ENCODE peak calls at places on chromosomes 16 and 17, in seven cellular contexts. G is activated naive CD4-positive, alpha-beta T cell treated with anti-CD3 and anti-CD28 coated beads, Interleukin-2, amount 50 U/mL, for 16 hours; M is HFFc6; K is stimulated activated CD8-positive, alpha-beta memory T cell treated with anti-CD3 and anti-CD28 coated beads, Interleukin-12 subunit alpha, Interleukin-12 subunit beta, amount 100 ng/mL, for 4 hours; X is C1 segment of cervical spinal cord; R is lung microvascular endothelial cell; V is stimulated activated CD4-positive, alpha-beta T cell treated with anti-CD3 and anti-CD28 coated beads, Interleukin-2, amount 100 ng/mL, for 48 hours. D is an unnamed sample.

GRCh38 chr17:3827124-3827773 is 18.8 kb downstream of the NCBP3 start:
- DNase-seq in G (peak), M (peak), K (peak), X (peak), R (peak), V (peak), D (peak)

GRCh38 chr17:56795510-56795909 is 38.2 kb downstream of the C17orf67 start:
- DNase-seq in G (no peak), M (no peak), K (no peak), X (no peak), R (no peak), V (no peak), D (no peak)

GRCh38 chr17:17051791-17052461 is 9.7 kb downstream of the MPRIP start:
- DNase-seq in G (no peak), M (no peak), K (no peak), X (no peak), R (no peak), V (no peak), D (no peak)

GRCh38 chr16:57045694-57046381 is 46.5 kb upstream of the CPNE2 start:
- DNase-seq in G (peak), M (peak), K (peak), X (peak), R (peak), V (no peak), D (peak)

GRCh38 chr17:13864551-13864950 is 204.8 kb upstream of the COX10 start:
- DNase-seq in G (no peak), M (peak), K (no peak), X (no peak), R (no peak), V (no peak), D (no peak)

GRCh38 chr17:32491371-32492280 is 4.8 kb downstream of the CDK5R1 start:
- DNase-seq in G (peak), M (no peak), K (no peak), X (no peak), R (no peak), V (no peak), D (no peak)

GRCh38 chr17:31549121-31549524 is 157.6 kb downstream of the RAB11FIP4 start:
- DNase-seq in G (no peak), M (no peak), K (no peak), X (peak), R (no peak), V (no peak), D (no peak)

GRCh38 chr17:6070895-6071511 is 824 bp downstream of the WSCD1 start:
- DNase-seq in G (no peak), M (no peak), K (no peak), X (no peak), R (peak), V (no peak), D (no peak)

GRCh38 chr17:77899494-77899893 is 59.0 kb upstream of the TNRC6C start:
- DNase-seq in G (no peak), M (no peak), K (no peak), X (no peak), R (no peak), V (no peak), D (no peak)

GRCh38 chr17:73831699-73832098 is 187.5 kb upstream of the SDK2 start:
- DNase-seq in G (no peak), M (no peak), K (no peak), X (no peak), R (no peak), V (no peak), D (no peak)

GRCh38 chr17:21452377-21453143 is 76.4 kb downstream of the KCNJ12 start:
- DNase-seq in G (peak), M (peak), K (no peak), X (peak), R (peak), V (peak), D (peak)

GRCh38 chr16:85449195-85449884 is 163.8 kb upstream of the GSE1 start:
- DNase-seq in G (no peak), M (no peak), K (no peak), X (no peak), R (no peak), V (no peak), D (no peak)

GRCh38 chr16:81639348-81639747 is 139.7 kb upstream of the PLCG2 start:
- DNase-seq in G (no peak), M (no peak), K (no peak), X (no peak), R (no peak), V (no peak), D (no peak)

GRCh38 chr17:43578699-43579569 is 32.8 kb upstream of the ETV4 start:
- DNase-seq in G (peak), M (peak), K (peak), X (no peak), R (peak), V (no peak), D (no peak)

GRCh38 chr17:54626146-54626703 is 274.4 kb upstream of the TOM1L1 start:
- DNase-seq in G (no peak), M (no peak), K (no peak), X (no peak), R (no peak), V (no peak), D (no peak)

GRCh38 chr17:50843150-50843905 is 7.9 kb downstream of the WFIKKN2 start:
- DNase-seq in G (no peak), M (no peak), K (no peak), X (no peak), R (no peak), V (no peak), D (no peak)

GRCh38 chr16:11914759-11915643 is 755 bp downstream of the GSPT1 start:
- DNase-seq in G (peak), M (peak), K (peak), X (peak), R (peak), V (peak), D (no peak)

GRCh38 chr17:43106552-43106951 is 18.6 kb downstream of the BRCA1 start:
- DNase-seq in G (no peak), M (no peak), K (no peak), X (no peak), R (no peak), V (no peak), D (no peak)

GRCh38 chr16:8925455-8925854 is 38.3 kb downstream of the USP7 start:
- DNase-seq in G (no peak), M (no peak), K (no peak), X (no peak), R (no peak), V (no peak), D (no peak)

GRCh38 chr17:69654981-69655581 is 240.6 kb downstream of the MAP2K6 start:
- DNase-seq in G (no peak), M (peak), K (no peak), X (no peak), R (peak), V (no peak), D (peak)

GRCh38 chr16:56281256-56281805 is 90.0 kb downstream of the GNAO1 start:
- DNase-seq in G (no peak), M (no peak), K (no peak), X (no peak), R (no peak), V (no peak), D (no peak)

GRCh38 chr16:69307091-69307490 is 4.1 kb upstream of the VPS4A start:
- DNase-seq in G (no peak), M (no peak), K (no peak), X (no peak), R (no peak), V (no peak), D (no peak)

GRCh38 chr17:49076575-49077384 is 55.8 kb upstream of the B4GALNT2 start:
- DNase-seq in G (no peak), M (peak), K (no peak), X (no peak), R (peak), V (no peak), D (no peak)

GRCh38 chr16:24102120-24102740 is 153.9 kb upstream of the CACNG3 start:
- DNase-seq in G (no peak), M (no peak), K (no peak), X (no peak), R (no peak), V (no peak), D (no peak)

GRCh38 chr16:63372283-63372682 is 1336.0 kb upstream of the CDH8 start:
- DNase-seq in G (no peak), M (no peak), K (no peak), X (no peak), R (no peak), V (no peak), D (no peak)

GRCh38 chr16:2028620-2029220 is 2.0 kb downstream of the NHERF2 start:
- DNase-seq in G (no peak), M (no peak), K (no peak), X (no peak), R (no peak), V (no peak), D (no peak)

GRCh38 chr17:36899250-36900129 is 37.8 kb upstream of the LHX1 start:
- DNase-seq in G (no peak), M (no peak), K (no peak), X (no peak), R (no peak), V (no peak), D (no peak)

GRCh38 chr17:20989991-20990855 is 52.6 kb downstream of the USP22 start:
- DNase-seq in G (no peak), M (no peak), K (no peak), X (no peak), R (no peak), V (no peak), D (no peak)

GRCh38 chr17:46262271-46262670 is 32.7 kb upstream of the LRRC37A start:
- DNase-seq in G (no peak), M (no peak), K (no peak), X (no peak), R (peak), V (no peak), D (no peak)

GRCh38 chr16:56848955-56849689 is 15.9 kb upstream of the SLC12A3 start:
- DNase-seq in G (no peak), M (peak), K (no peak), X (no peak), R (peak), V (no peak), D (peak)

GRCh38 chr16:85759631-85760419 is 8.9 kb upstream of the C16orf74 start:
- DNase-seq in G (no peak), M (no peak), K (no peak), X (no peak), R (no peak), V (peak), D (no peak)

GRCh38 chr16:88940196-88941050 is 36.6 kb downstream of the CBFA2T3 start:
- DNase-seq in G (no peak), M (no peak), K (no peak), X (no peak), R (no peak), V (no peak), D (no peak)

GRCh38 chr17:50206604-50207293 is 5.3 kb upstream of the COL1A1 start:
- DNase-seq in G (peak), M (no peak), K (no peak), X (no peak), R (no peak), V (no peak), D (no peak)

GRCh38 chr16:24728891-24729242 is 584 bp upstream of the TNRC6A start:
- DNase-seq in G (peak), M (no peak), K (no peak), X (no peak), R (no peak), V (no peak), D (no peak)

D was measured in retinal pigment epithelial cell.